ENCODE peak calls at places on chromosomes 2 and 18, in nine cellular contexts. One of them, this sample, is unnamed.

GRCh38 chr2:194723446-194723845 is 933.6 kb upstream of the SLC39A10 start:
- DNase-seq in body of pancreas: no peak
- DNase-seq in fibroblast of lung: no peak
- DNase-seq in suprapubic skin: no peak
- DNase-seq in foreskin keratinocyte: no peak
- DNase-seq in neural progenitor cell: no peak
- DNase-seq in uterus: no peak
- DNase-seq in GM23248: no peak
- DNase-seq in trophoblast cell: no peak
- DNase-seq in this sample: no peak

GRCh38 chr2:240930631-240931318 is 24.6 kb downstream of the CROCC2 start:
- DNase-seq in GM23248: no peak
- DNase-seq in neural progenitor cell: no peak
- DNase-seq in fibroblast of lung: no peak
- DNase-seq in suprapubic skin: peak; percentile 53
- DNase-seq in foreskin keratinocyte: no peak
- DNase-seq in uterus: no peak
- DNase-seq in trophoblast cell: no peak
- DNase-seq in body of pancreas: no peak
- DNase-seq in this sample: no peak

GRCh38 chr18:49135871-49136270 is 185.1 kb upstream of the SMAD7 start:
- DNase-seq in body of pancreas: peak; percentile 44
- DNase-seq in fibroblast of lung: peak; percentile 34
- DNase-seq in GM23248: peak; percentile 32
- DNase-seq in neural progenitor cell: no peak
- DNase-seq in uterus: no peak
- DNase-seq in foreskin keratinocyte: peak; percentile 5
- DNase-seq in trophoblast cell: peak; percentile 37
- DNase-seq in suprapubic skin: no peak
- DNase-seq in this sample: no peak

GRCh38 chr2:200158586-200159365 is 147.7 kb upstream of the SPATS2L start:
- DNase-seq in GM23248: no peak
- DNase-seq in suprapubic skin: no peak
- DNase-seq in foreskin keratinocyte: no peak
- DNase-seq in trophoblast cell: no peak
- DNase-seq in neural progenitor cell: no peak
- DNase-seq in uterus: no peak
- DNase-seq in fibroblast of lung: peak; percentile 39
- DNase-seq in body of pancreas: no peak
- DNase-seq in this sample: no peak

GRCh38 chr2:29014811-29015414 is 33.8 kb downstream of the TOGARAM2 start:
- DNase-seq in trophoblast cell: no peak
- DNase-seq in foreskin keratinocyte: no peak
- DNase-seq in neural progenitor cell: no peak
- DNase-seq in fibroblast of lung: peak; percentile 85
- DNase-seq in suprapubic skin: no peak
- DNase-seq in uterus: no peak
- DNase-seq in GM23248: peak; percentile 23
- DNase-seq in body of pancreas: no peak
- DNase-seq in this sample: no peak

GRCh38 chr2:207239222-207239674 is 73.5 kb upstream of the KLF7 start:
- DNase-seq in trophoblast cell: peak; percentile 21
- DNase-seq in fibroblast of lung: peak; percentile 100
- DNase-seq in body of pancreas: peak; percentile 27
- DNase-seq in GM23248: peak; percentile 98
- DNase-seq in neural progenitor cell: no peak
- DNase-seq in uterus: peak; percentile 65
- DNase-seq in foreskin keratinocyte: peak; percentile 100
- DNase-seq in suprapubic skin: peak; percentile 80
- DNase-seq in this sample: peak; percentile 100

GRCh38 chr2:204542967-204543608 is 2.2 kb upstream of the PARD3B start:
- DNase-seq in body of pancreas: no peak
- DNase-seq in GM23248: peak; percentile 26
- DNase-seq in neural progenitor cell: no peak
- DNase-seq in fibroblast of lung: no peak
- DNase-seq in trophoblast cell: no peak
- DNase-seq in uterus: no peak
- DNase-seq in foreskin keratinocyte: no peak
- DNase-seq in suprapubic skin: no peak
- DNase-seq in this sample: no peak

GRCh38 chr2:50720695-50721314 is 311.1 kb downstream of the NRXN1 start:
- DNase-seq in body of pancreas: no peak
- DNase-seq in suprapubic skin: no peak
- DNase-seq in foreskin keratinocyte: no peak
- DNase-seq in GM23248: no peak
- DNase-seq in fibroblast of lung: peak; percentile 13
- DNase-seq in uterus: no peak
- DNase-seq in neural progenitor cell: peak; percentile 63
- DNase-seq in trophoblast cell: no peak
- DNase-seq in this sample: no peak

GRCh38 chr2:60957643-60958042 is 59.9 kb upstream of the PEX13 start:
- DNase-seq in fibroblast of lung: peak; percentile 13
- DNase-seq in suprapubic skin: no peak
- DNase-seq in GM23248: no peak
- DNase-seq in trophoblast cell: no peak
- DNase-seq in foreskin keratinocyte: peak; percentile 85
- DNase-seq in uterus: no peak
- DNase-seq in neural progenitor cell: no peak
- DNase-seq in body of pancreas: peak; percentile 67
- DNase-seq in this sample: peak; percentile 73

GRCh38 chr2:130825231-130825971 is 11.3 kb upstream of the ARHGEF4 start:
- DNase-seq in body of pancreas: no peak
- DNase-seq in GM23248: no peak
- DNase-seq in uterus: no peak
- DNase-seq in fibroblast of lung: no peak
- DNase-seq in suprapubic skin: no peak
- DNase-seq in foreskin keratinocyte: peak; percentile 62
- DNase-seq in neural progenitor cell: no peak
- DNase-seq in trophoblast cell: no peak
- DNase-seq in this sample: no peak

GRCh38 chr2:130823886-130824491 is 12.7 kb upstream of the ARHGEF4 start:
- DNase-seq in body of pancreas: no peak
- DNase-seq in foreskin keratinocyte: no peak
- DNase-seq in GM23248: no peak
- DNase-seq in neural progenitor cell: no peak
- DNase-seq in uterus: no peak
- DNase-seq in fibroblast of lung: no peak
- DNase-seq in suprapubic skin: no peak
- DNase-seq in trophoblast cell: no peak
- DNase-seq in this sample: no peak

GRCh38 chr2:130825972-130826253 is 10.8 kb upstream of the ARHGEF4 start:
- DNase-seq in GM23248: no peak
- DNase-seq in suprapubic skin: no peak
- DNase-seq in trophoblast cell: no peak
- DNase-seq in body of pancreas: no peak
- DNase-seq in neural progenitor cell: no peak
- DNase-seq in fibroblast of lung: no peak
- DNase-seq in uterus: no peak
- DNase-seq in foreskin keratinocyte: no peak
- DNase-seq in this sample: no peak

GRCh38 chr2:130823171-130823885 is 13.4 kb upstream of the ARHGEF4 start:
- DNase-seq in trophoblast cell: no peak
- DNase-seq in uterus: no peak
- DNase-seq in body of pancreas: no peak
- DNase-seq in fibroblast of lung: no peak
- DNase-seq in GM23248: no peak
- DNase-seq in foreskin keratinocyte: no peak
- DNase-seq in suprapubic skin: no peak
- DNase-seq in neural progenitor cell: no peak
- DNase-seq in this sample: no peak

DNA sequence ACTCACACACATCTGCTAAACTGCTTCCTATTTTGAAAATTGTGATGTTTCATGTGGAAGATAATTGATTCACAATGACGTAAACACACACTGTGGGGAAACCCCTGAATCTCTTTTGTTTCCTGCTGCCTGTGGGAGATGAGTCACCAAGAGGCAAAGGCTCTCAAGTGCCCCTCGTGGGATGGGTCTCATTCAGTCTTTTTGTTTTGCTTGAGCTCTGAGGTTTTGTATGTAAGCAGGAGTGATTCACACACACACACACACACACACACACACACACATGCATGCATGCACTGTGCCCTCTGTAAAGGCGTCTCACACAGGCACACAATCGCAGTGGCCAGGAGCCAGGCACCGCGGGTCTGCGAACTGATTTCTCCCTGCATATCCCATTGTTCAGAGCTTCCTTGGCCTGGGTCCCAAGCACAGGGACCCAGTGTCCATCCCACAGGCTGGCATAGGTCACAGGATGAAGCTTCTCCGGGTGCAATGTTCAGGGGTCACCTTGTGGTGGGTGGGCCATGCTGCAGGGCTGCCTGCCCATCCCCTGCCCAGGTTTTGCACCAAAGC is 12.1 kb upstream of the ARHGEF4 start:
- DNase-seq in GM23248: peak; percentile 83
- DNase-seq in neural progenitor cell: no peak
- DNase-seq in suprapubic skin: no peak
- DNase-seq in body of pancreas: no peak
- DNase-seq in foreskin keratinocyte: peak; percentile 100
- DNase-seq in trophoblast cell: peak; percentile 19
- DNase-seq in fibroblast of lung: peak; percentile 100
- DNase-seq in uterus: no peak
- DNase-seq in this sample: peak; percentile 99
- H3K27ac ChIP-seq in GM23248: no peak overlapping the region
- H3K27ac ChIP-seq in neural progenitor cell: no peak overlapping the region
- H3K27ac ChIP-seq in suprapubic skin: no peak overlapping the region
- H3K27ac ChIP-seq in body of pancreas: no peak overlapping the region
- H3K27ac ChIP-seq in foreskin keratinocyte: peak overlapping the region; percentile 89
- H3K27ac ChIP-seq in trophoblast cell: no peak overlapping the region
- H3K27ac ChIP-seq in fibroblast of lung: no peak overlapping the region
- H3K27ac ChIP-seq in uterus: no peak overlapping the region
- H3K27ac ChIP-seq in this sample: peak overlapping the region; percentile 66

DNA sequence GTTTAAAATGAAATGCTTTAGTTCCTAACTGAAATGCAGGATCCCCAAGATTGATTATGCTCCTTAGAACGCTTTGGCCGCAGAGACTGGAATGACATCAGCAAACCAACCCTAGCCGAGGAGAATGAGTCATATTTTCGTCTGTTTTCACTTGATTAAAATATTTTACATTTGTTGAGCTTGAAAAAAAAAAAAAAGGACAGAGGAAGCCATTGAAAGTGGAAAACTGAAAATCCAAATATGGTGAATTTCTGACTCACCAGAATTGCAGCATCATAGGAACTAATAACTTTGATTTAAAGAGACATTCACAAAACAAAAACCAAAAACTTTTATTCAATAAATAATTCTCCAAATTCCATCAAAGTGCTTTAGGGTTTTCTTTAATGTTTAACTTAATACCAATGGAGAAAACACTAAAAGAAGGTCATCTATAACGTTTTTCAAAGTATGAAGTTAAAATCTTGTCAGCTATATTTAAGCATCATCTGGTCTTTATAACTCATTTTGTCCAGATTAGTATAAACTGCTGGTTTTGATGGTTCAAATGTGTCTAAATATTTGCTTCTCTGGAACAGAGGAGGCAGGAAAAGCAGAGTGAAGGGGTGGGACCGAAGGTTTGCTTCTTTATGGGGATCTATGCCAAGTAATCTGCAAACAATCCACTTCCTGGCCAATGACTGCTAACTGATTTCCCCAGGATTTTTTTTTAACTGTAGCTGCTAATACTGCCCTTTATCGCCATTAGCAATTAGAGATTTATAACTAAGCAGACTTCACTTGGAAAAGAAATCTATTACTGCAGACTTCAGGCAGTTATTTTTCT is 30.9 kb upstream of the COL5A2 start:
- DNase-seq in trophoblast cell: peak; percentile 52
- DNase-seq in uterus: peak; percentile 81
- DNase-seq in body of pancreas: peak; percentile 15
- DNase-seq in foreskin keratinocyte: peak; percentile 91
- DNase-seq in neural progenitor cell: no peak
- DNase-seq in fibroblast of lung: peak; percentile 97
- DNase-seq in suprapubic skin: peak; percentile 57
- DNase-seq in GM23248: peak; percentile 96
- DNase-seq in this sample: peak; percentile 44
- H3K27ac ChIP-seq in trophoblast cell: no peak overlapping the region
- H3K27ac ChIP-seq in uterus: peak overlapping the region; percentile 86
- H3K27ac ChIP-seq in body of pancreas: peak overlapping the region; percentile 18
- H3K27ac ChIP-seq in foreskin keratinocyte: peak overlapping the region; percentile 85
- H3K27ac ChIP-seq in neural progenitor cell: no peak overlapping the region
- H3K27ac ChIP-seq in fibroblast of lung: peak overlapping the region; percentile 93
- H3K27ac ChIP-seq in suprapubic skin: peak overlapping the region; percentile 61
- H3K27ac ChIP-seq in GM23248: peak overlapping the region; percentile 94
- H3K27ac ChIP-seq in this sample: peak overlapping the region; percentile 82

DNA sequence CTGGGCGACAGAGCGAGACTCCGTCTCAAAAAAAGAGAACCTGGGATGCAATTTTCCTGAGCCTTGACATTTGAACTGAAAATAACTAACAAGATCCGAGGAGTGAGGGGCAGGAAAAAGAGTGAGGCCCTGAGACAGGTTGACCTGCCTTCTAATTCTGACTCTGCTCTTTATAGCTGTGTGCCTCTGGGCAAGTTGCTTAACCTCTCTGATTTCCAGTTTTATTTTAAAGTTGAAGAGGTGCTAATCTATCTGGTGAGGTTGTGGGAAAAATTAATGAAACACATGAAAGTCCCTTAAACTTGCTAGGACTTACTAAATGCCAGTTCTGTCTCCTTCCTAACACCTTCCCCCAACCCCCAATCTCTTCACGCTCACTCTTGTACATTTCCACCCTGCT is 108.4 kb upstream of the MGAT5 start:
- DNase-seq in body of pancreas: no peak
- DNase-seq in trophoblast cell: no peak
- DNase-seq in fibroblast of lung: no peak
- DNase-seq in GM23248: no peak
- DNase-seq in suprapubic skin: no peak
- DNase-seq in neural progenitor cell: no peak
- DNase-seq in foreskin keratinocyte: no peak
- DNase-seq in uterus: no peak
- DNase-seq in this sample: no peak
- H3K27ac ChIP-seq in body of pancreas: no peak overlapping the region
- H3K27ac ChIP-seq in trophoblast cell: no peak overlapping the region
- H3K27ac ChIP-seq in fibroblast of lung: no peak overlapping the region
- H3K27ac ChIP-seq in GM23248: no peak overlapping the region
- H3K27ac ChIP-seq in suprapubic skin: no peak overlapping the region
- H3K27ac ChIP-seq in neural progenitor cell: no peak overlapping the region
- H3K27ac ChIP-seq in foreskin keratinocyte: no peak overlapping the region
- H3K27ac ChIP-seq in uterus: no peak overlapping the region
- H3K27ac ChIP-seq in this sample: peak overlapping the region; percentile 70

DNA sequence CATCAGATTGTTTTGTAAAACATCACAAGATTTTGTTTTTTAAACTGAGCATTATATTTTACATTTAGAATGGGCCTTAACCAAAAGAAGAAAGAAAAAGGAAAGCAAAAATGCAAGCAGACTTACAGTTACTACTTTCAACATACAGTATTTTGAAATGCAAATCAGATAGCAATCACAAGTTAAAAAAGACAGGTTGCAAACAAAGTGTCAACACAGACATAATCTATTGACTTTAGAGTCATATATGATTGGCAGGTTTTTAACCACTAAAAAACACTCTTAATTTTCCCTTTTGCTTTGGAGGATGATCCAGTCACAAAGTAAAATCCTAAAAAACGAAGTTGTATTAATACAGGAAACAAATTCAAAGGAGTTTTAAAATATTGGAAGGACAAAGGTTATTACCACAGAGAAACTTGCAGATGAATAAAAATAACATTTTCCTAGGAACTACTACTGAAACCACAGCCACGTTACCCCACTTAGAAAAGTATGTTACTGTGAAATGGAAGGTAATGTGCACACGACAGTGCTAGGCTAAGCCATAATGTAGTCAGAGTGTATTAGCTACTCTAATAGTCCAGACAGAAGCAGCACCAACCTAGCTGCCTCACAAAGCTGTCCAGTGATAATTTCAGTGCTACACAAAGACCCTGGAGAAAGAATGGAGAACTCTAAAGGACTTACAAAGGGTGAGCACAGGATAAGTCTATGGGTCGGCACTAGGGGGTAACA is 22.9 kb downstream of the DARS1 start:
- DNase-seq in foreskin keratinocyte: no peak
- DNase-seq in neural progenitor cell: peak; percentile 38
- DNase-seq in uterus: no peak
- DNase-seq in trophoblast cell: no peak
- DNase-seq in suprapubic skin: no peak
- DNase-seq in fibroblast of lung: peak; percentile 15
- DNase-seq in body of pancreas: no peak
- DNase-seq in GM23248: no peak
- DNase-seq in this sample: no peak
- H3K27ac ChIP-seq in foreskin keratinocyte: no peak overlapping the region
- H3K27ac ChIP-seq in neural progenitor cell: peak overlapping the region; percentile 30
- H3K27ac ChIP-seq in uterus: no peak overlapping the region
- H3K27ac ChIP-seq in trophoblast cell: no peak overlapping the region
- H3K27ac ChIP-seq in suprapubic skin: no peak overlapping the region
- H3K27ac ChIP-seq in fibroblast of lung: no peak overlapping the region
- H3K27ac ChIP-seq in body of pancreas: no peak overlapping the region
- H3K27ac ChIP-seq in GM23248: no peak overlapping the region
- H3K27ac ChIP-seq in this sample: no peak overlapping the region